ENCODE peak calls at places on chromosome 11, in seven cellular contexts. S is A549, C is tibial nerve, L is PC-3, W is endothelial cell of umbilical vein, J is spleen, D is pancreas. P is an unnamed sample.
A peak's percentile ranks its signal among the peaks of the same experiment; 100 is the strongest.

GRCh38 chr11:35540526-35540925 is 15.1 kb upstream of the PAMR1 start:
- DNase-seq in S (no peak), C (no peak), L (no peak), W (no peak), J (no peak), D (no peak), P (no peak)

GRCh38 chr11:8075119-8075726 is 5.8 kb upstream of the TUB start:
- DNase-seq in S (no peak), C (no peak), L (peak; percentile 31), W (no peak), J (no peak), D (no peak), P (no peak)

GRCh38 chr11:124274000-124274399 is 17.8 kb downstream of the OR8G5 start:
- DNase-seq in S (no peak), C (no peak), L (no peak), W (no peak), J (no peak), D (no peak), P (no peak)

GRCh38 chr11:360326-361280 is 8.7 kb upstream of the B4GALNT4 start:
- DNase-seq in S (no peak), C (no peak), L (no peak), W (no peak), J (peak; percentile 68), D (no peak), P (no peak)

GRCh38 chr11:102241026-102241425 is 76.3 kb upstream of the BIRC3 start:
- DNase-seq in S (no peak), C (no peak), L (no peak), W (no peak), J (no peak), D (no peak), P (no peak)

GRCh38 chr11:124543145-124543544 is 309 bp downstream of the OR8B12 start:
- DNase-seq in S (no peak), C (no peak), L (no peak), W (no peak), J (no peak), D (no peak), P (no peak)

GRCh38 chr11:130861902-130862552 is 54.3 kb downstream of the SNX19 start:
- DNase-seq in S (peak; percentile 90), C (peak; percentile 95), L (peak; percentile 97), W (peak; percentile 84), J (peak; percentile 97), D (peak; percentile 79), P (peak; percentile 98)

GRCh38 chr11:1303196-1303821 is 6.1 kb downstream of the TOLLIP start:
- DNase-seq in S (peak; percentile 66), C (no peak), L (peak; percentile 87), W (peak; percentile 17), J (peak; percentile 85), D (no peak), P (peak; percentile 57)

GRCh38 chr11:84558085-84558905 is 1068.8 kb downstream of the DLG2 start:
- DNase-seq in S (peak; percentile 77), C (peak; percentile 13), L (peak; percentile 71), W (peak; percentile 35), J (no peak), D (peak; percentile 17), P (peak; percentile 61)

GRCh38 chr11:43774786-43775185 is 94.2 kb downstream of the HSD17B12 start:
- DNase-seq in S (no peak), C (no peak), L (no peak), W (no peak), J (no peak), D (no peak), P (no peak)

GRCh38 chr11:790721-791564 is 1.1 kb upstream of the CEND1 start:
- DNase-seq in S (peak; percentile 74), C (no peak), L (no peak), W (no peak), J (peak; percentile 69), D (no peak), P (peak; percentile 63)

GRCh38 chr11:56700242-56700918 is 1.5 kb downstream of the OR9G1 start:
- DNase-seq in S (no peak), C (no peak), L (peak; percentile 30), W (no peak), J (no peak), D (no peak), P (no peak)

GRCh38 chr11:5489571-5490357 is 1.3 kb downstream of the OR52D1 start:
- DNase-seq in S (no peak), C (no peak), L (no peak), W (no peak), J (no peak), D (no peak), P (no peak)

GRCh38 chr11:134742956-134743808 is 331.1 kb upstream of the B3GAT1 start:
- DNase-seq in S (no peak), C (no peak), L (no peak), W (peak; percentile 21), J (peak; percentile 43), D (no peak), P (no peak)

GRCh38 chr11:61973603-61974162 is 6.2 kb upstream of the FTH1 start:
- DNase-seq in S (no peak), C (no peak), L (no peak), W (no peak), J (peak; percentile 79), D (no peak), P (peak; percentile 30)

GRCh38 chr11:111327908-111328624 is 29.7 kb downstream of the POU2AF3 start:
- DNase-seq in S (no peak), C (no peak), L (no peak), W (no peak), J (no peak), D (peak; percentile 95), P (no peak)

GRCh38 chr11:3867209-3868071 is 12.0 kb downstream of the STIM1 start:
- DNase-seq in S (no peak), C (no peak), L (no peak), W (peak; percentile 76), J (no peak), D (peak; percentile 65), P (no peak)

GRCh38 chr11:111795333-111795985 is 29.3 kb upstream of the PPP2R1B start:
- DNase-seq in S (no peak), C (no peak), L (no peak), W (no peak), J (no peak), D (no peak), P (no peak)

GRCh38 chr11:60785806-60786361 is 751 bp downstream of the MS4A10 start:
- DNase-seq in S (no peak), C (no peak), L (no peak), W (peak; percentile 34), J (peak; percentile 43), D (no peak), P (no peak)

GRCh38 chr11:40186401-40187091 is 1272.9 kb downstream of the LRRC4C start:
- DNase-seq in S (no peak), C (no peak), L (no peak), W (no peak), J (no peak), D (no peak), P (peak; percentile 9)

GRCh38 chr11:120170741-120171261 is 32.9 kb upstream of the TRIM29 start:
- DNase-seq in S (no peak), C (peak; percentile 3), L (no peak), W (no peak), J (no peak), D (no peak), P (no peak)

GRCh38 chr11:61917357-61918109 is at the start of gene RAB3IL1:
- DNase-seq in S (peak; percentile 30), C (peak; percentile 66), L (peak; percentile 50), W (peak; percentile 20), J (peak; percentile 84), D (peak; percentile 45), P (peak; percentile 90)

GRCh38 chr11:15229069-15229468 is 114.3 kb downstream of the INSC start:
- DNase-seq in S (no peak), C (no peak), L (no peak), W (no peak), J (no peak), D (no peak), P (no peak)

GRCh38 chr11:64865286-64866172 is 12.9 kb downstream of the EHD1 start:
- DNase-seq in S (no peak), C (no peak), L (peak; percentile 46), W (no peak), J (peak; percentile 83), D (no peak), P (no peak)
- H3K27ac ChIP-seq in S (peak overlapping the region; percentile 73), C (peak overlapping the region; percentile 79), L (peak overlapping the region; percentile 49), W (peak overlapping the region; percentile 74), J (peak overlapping the region; percentile 90), D (no peak overlapping the region), P (no peak overlapping the region)

DNA sequence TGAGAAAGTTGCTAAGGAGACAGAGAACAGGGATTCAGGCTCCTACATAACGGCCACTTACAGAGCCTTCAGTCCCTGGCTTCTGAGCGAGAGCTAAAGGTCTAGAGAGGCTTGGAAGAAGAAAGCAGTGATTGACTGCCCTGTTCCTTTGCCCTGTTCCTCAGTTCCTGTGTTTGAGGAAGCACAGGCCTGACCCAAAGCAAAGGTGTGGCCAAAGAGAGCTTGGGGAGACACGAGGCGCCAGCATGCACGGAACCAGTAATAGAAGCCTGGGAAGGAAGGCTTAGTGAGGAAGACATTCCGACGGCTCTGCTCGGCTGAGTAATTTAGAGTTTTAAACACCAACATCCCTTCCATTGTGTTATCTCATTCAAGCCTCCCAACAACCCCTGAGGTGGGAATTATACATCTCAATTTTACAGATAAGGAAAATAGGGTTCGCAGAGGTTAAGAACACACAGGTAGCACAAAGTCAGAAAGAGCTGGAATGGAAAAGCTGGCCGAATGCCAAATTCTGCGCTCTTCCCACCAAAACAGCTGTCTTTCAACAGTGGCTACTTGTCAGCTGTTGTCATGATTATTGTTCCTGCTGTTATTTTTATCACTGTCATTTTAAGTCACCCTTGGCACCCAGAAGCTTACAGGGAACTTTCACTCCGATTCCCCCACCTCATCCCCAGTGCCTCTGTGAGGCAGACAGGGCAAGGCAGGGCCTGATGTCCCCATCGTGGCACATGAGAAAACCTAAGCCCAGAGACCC is 74.3 kb upstream of the CSNK2A3 start:
- DNase-seq in S (no peak), C (no peak), L (no peak), W (no peak), J (no peak), D (no peak), P (no peak)
- H3K27ac ChIP-seq in S (no peak overlapping the region), C (no peak overlapping the region), L (no peak overlapping the region), W (no peak overlapping the region), J (no peak overlapping the region), D (no peak overlapping the region), P (no peak overlapping the region)

DNA sequence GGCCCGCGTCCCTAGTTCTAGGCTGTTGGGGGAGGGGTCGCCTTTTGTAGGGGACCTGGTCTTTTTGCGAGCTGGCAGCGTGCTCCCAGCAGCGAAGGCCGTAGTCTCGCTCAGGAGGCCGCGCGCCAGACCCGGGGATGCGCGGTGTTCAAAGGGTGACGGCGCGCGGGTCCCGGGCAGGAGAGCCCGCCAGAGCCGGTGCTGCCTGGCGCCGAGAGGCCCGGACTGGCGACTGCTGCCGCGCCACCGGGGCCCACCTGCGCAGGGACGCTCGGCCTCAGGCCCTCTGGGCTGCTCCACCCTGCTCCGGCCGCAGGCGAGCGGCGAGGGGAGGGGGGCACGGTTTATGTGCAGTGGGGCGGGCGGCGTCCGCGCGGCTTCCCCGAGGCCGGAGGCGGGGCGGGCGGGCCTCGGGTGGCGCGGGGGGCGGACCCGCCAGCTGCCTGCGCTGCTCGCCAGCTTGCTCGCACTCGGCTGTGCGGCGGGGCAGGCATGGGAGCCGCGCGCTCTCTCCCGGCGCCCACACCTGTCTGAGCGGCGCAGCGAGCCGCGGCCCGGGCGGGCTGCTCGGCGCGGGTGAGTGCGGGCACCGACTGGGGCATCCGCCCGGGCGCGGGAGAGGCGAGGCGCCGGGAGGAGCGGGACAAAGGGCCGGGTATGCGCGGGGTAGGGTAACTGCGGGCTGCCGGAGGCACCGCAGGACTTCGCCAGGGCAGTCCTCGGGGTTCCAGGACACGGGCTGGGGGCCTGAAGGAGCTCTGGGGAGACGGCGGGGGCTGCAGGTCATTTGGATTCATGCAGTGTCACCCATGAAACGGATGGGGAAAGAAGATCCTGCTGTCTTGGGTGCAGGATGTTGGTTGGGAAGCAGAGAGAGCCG is at the start of gene PRSS23:
- DNase-seq in S (peak; percentile 79), C (no peak), L (peak; percentile 78), W (peak; percentile 77), J (peak; percentile 79), D (peak; percentile 72), P (peak; percentile 92)
- H3K27ac ChIP-seq in S (peak within 1 kb of the TSS; percentile 96), C (peak within 1 kb of the TSS; percentile 47), L (peak within 1 kb of the TSS; percentile 66), W (peak within 1 kb of the TSS; percentile 96), J (peak within 1 kb of the TSS; percentile 46), D (peak within 1 kb of the TSS; percentile 69), P (peak within 1 kb of the TSS; percentile 71)

GRCh38 chr11:117907276-117908110 is 21.7 kb downstream of the TMPRSS13 start:
- DNase-seq in S (peak; percentile 83), C (peak; percentile 84), L (peak; percentile 89), W (peak; percentile 94), J (peak; percentile 85), D (peak; percentile 48), P (peak; percentile 70)
- H3K27ac ChIP-seq in S (peak overlapping the region; percentile 66), C (no peak overlapping the region), L (peak overlapping the region; percentile 1), W (peak overlapping the region; percentile 49), J (no peak overlapping the region), D (no peak overlapping the region), P (no peak overlapping the region)